ENCODE peak calls at places on chromosomes 5 and 9, in six cellular contexts. Z is GM06990; B is activated CD4-positive, alpha-beta T cell treated with anti-CD3 and anti-CD28 coated beads for 48 hours; E is stimulated activated naive CD4-positive, alpha-beta T cell; H is tibial nerve; K is omental fat pad. X is an unnamed sample.

GRCh38 chr5:39132792-39133191 is 58.6 kb upstream of the RICTOR start:
- DNase-seq in B (no peak), Z (no peak), K (no peak), E (no peak), H (no peak), X (no peak)

GRCh38 chr9:121998513-121999049 is 94.5 kb downstream of the TTLL11 start:
- DNase-seq in E (no peak), H (no peak), B (no peak), K (no peak), Z (no peak), X (no peak)

GRCh38 chr5:322281-322941 is 897 bp downstream of the AHRR start:
- DNase-seq in K (no peak), H (no peak), B (peak; percentile 40), E (no peak), Z (peak; percentile 79), X (peak; percentile 74)

GRCh38 chr9:21362287-21362686 is 5.6 kb downstream of the IFNA13 start:
- DNase-seq in H (no peak), B (no peak), E (no peak), Z (no peak), K (no peak), X (no peak)

GRCh38 chr5:128905225-128906110 is 59.8 kb upstream of the SLC27A6 start:
- DNase-seq in E (peak; percentile 5), Z (peak; percentile 15), K (no peak), B (peak; percentile 26), H (no peak), X (peak; percentile 25)

GRCh38 chr5:34487202-34487879 is 168.8 kb upstream of the RAI14 start:
- DNase-seq in B (no peak), K (no peak), H (no peak), Z (no peak), E (no peak), X (no peak)

GRCh38 chr5:143052967-143053682 is 282.9 kb downstream of the ARHGAP26 start:
- DNase-seq in B (peak; percentile 12), K (no peak), Z (no peak), H (no peak), E (no peak), X (no peak)

GRCh38 chr9:110623462-110624025 is 44.0 kb upstream of the SVEP1 start:
- DNase-seq in Z (no peak), E (no peak), B (peak; percentile 16), K (no peak), H (no peak), X (peak; percentile 25)

GRCh38 chr9:81841326-81841725 is 86.9 kb upstream of the SPATA31D4 start:
- DNase-seq in E (no peak), K (no peak), Z (no peak), B (no peak), H (no peak), X (no peak)

GRCh38 chr5:10635861-10636350 is 72.0 kb downstream of the ANKRD33B start:
- DNase-seq in B (peak; percentile 33), Z (peak; percentile 64), H (no peak), K (no peak), E (no peak), X (no peak)

GRCh38 chr9:32430720-32431119 is 46.3 kb downstream of the ACO1 start:
- DNase-seq in Z (no peak), B (no peak), E (no peak), H (no peak), K (no peak), X (no peak)

GRCh38 chr9:34380034-34380510 is 3.4 kb upstream of the MYORG start:
- DNase-seq in Z (no peak), K (peak; percentile 16), B (peak; percentile 28), H (no peak), E (no peak), X (no peak)

GRCh38 chr5:43255704-43256103 is 57.5 kb downstream of the HMGCS1 start:
- DNase-seq in H (no peak), E (no peak), K (no peak), B (no peak), Z (no peak), X (no peak)

GRCh38 chr5:5979761-5980570 is 398.4 kb downstream of the MED10 start:
- DNase-seq in Z (no peak), K (no peak), B (no peak), E (no peak), H (no peak), X (no peak)

GRCh38 chr9:87497604-87498045 is at the start of gene DAPK1:
- DNase-seq in K (peak; percentile 48), E (no peak), H (peak; percentile 30), Z (peak; percentile 86), B (peak; percentile 28), X (peak; percentile 87)

GRCh38 chr5:60163762-60164161 is 270.2 kb upstream of the PDE4D start:
- DNase-seq in H (no peak), K (no peak), Z (no peak), E (no peak), B (no peak), X (no peak)

GRCh38 chr5:121691478-121691877 is 160.2 kb upstream of the FTMT start:
- DNase-seq in K (no peak), B (no peak), Z (no peak), H (no peak), E (no peak), X (no peak)

GRCh38 chr5:140136624-140137023 is 10.9 kb downstream of the IGIP start:
- DNase-seq in Z (no peak), E (no peak), B (no peak), K (no peak), H (no peak), X (no peak)

GRCh38 chr9:12719431-12719830 is 26.2 kb downstream of the TYRP1 start:
- DNase-seq in H (no peak), B (no peak), Z (no peak), K (no peak), E (no peak), X (no peak)

GRCh38 chr9:69542048-69542447 is 130.1 kb downstream of the APBA1 start:
- DNase-seq in B (no peak), H (no peak), Z (no peak), K (no peak), E (no peak), X (no peak)

GRCh38 chr5:56270568-56271392 is 37.6 kb upstream of the ANKRD55 start:
- DNase-seq in B (peak; percentile 87), K (peak; percentile 50), E (peak; percentile 34), H (peak; percentile 60), Z (peak; percentile 65), X (peak; percentile 63)

GRCh38 chr9:27785714-27786100 is 212.4 kb upstream of the C9orf72 start:
- DNase-seq in Z (no peak), E (no peak), H (no peak), K (no peak), B (no peak), X (peak; percentile 3)

GRCh38 chr5:96807099-96807654 is 568 bp downstream of the ERAP1 start:
- DNase-seq in E (no peak), K (peak; percentile 53), H (peak; percentile 50), Z (peak; percentile 76), B (peak; percentile 57), X (peak; percentile 70)

GRCh38 chr5:132011561-132012384 is at the start of gene ACSL6:
- DNase-seq in Z (no peak), K (no peak), E (no peak), B (peak; percentile 51), H (no peak), X (no peak)

GRCh38 chr5:33888582-33888981 is 3.2 kb downstream of the ADAMTS12 start:
- DNase-seq in E (no peak), Z (no peak), B (no peak), H (no peak), K (no peak), X (no peak)

GRCh38 chr9:122109035-122109813 is 16.1 kb upstream of the TTLL11 start:
- DNase-seq in B (no peak), K (no peak), H (no peak), E (no peak), Z (no peak), X (peak; percentile 23)

GRCh38 chr9:86598411-86599239 is 244.4 kb upstream of the TUT7 start:
- DNase-seq in B (no peak), K (no peak), H (no peak), Z (no peak), E (no peak), X (no peak)

GRCh38 chr5:74434124-74434899 is 206.2 kb downstream of the ENC1 start:
- DNase-seq in B (no peak), E (no peak), K (no peak), H (no peak), Z (no peak), X (no peak)

GRCh38 chr9:127536499-127536898 is 75.6 kb upstream of the STXBP1 start:
- DNase-seq in K (no peak), H (no peak), Z (no peak), B (no peak), E (no peak), X (no peak)

GRCh38 chr5:151214614-151215545 is 9.0 kb downstream of the CCDC69 start:
- DNase-seq in K (no peak), E (no peak), B (peak; percentile 25), H (no peak), Z (peak; percentile 89), X (peak; percentile 69)

GRCh38 chr5:74433255-74434123 is 207.0 kb downstream of the ENC1 start:
- DNase-seq in Z (peak; percentile 20), K (no peak), H (no peak), B (no peak), E (no peak), X (peak; percentile 13)

GRCh38 chr5:144028058-144028457 is 142.4 kb downstream of the YIPF5 start:
- DNase-seq in K (no peak), Z (no peak), E (no peak), B (no peak), H (no peak), X (no peak)

GRCh38 chr9:123697686-123698085 is 232.2 kb downstream of the DENND1A start:
- DNase-seq in H (no peak), Z (no peak), E (no peak), B (no peak), K (no peak), X (peak; percentile 24)

GRCh38 chr5:82812575-82812974 is 264.6 kb downstream of the TMEM167A start:
- DNase-seq in K (no peak), H (no peak), B (no peak), Z (no peak), E (no peak), X (no peak)